ENCODE peak calls at places on chromosome 16, in four cellular contexts. L, N, T and Q are unnamed samples.

GRCh38 chr16:19898924-19899604 is 14.4 kb upstream of the GPRC5B start:
- DNase-seq in L (peak), N (no peak), T (peak), Q (peak)

GRCh38 chr16:47475786-47476185 is 14.7 kb downstream of the PHKB start:
- DNase-seq in L (no peak), N (no peak), T (no peak), Q (no peak)

GRCh38 chr16:83231771-83232170 is 576.0 kb upstream of the HSBP1 start:
- DNase-seq in L (no peak), N (no peak), T (no peak), Q (no peak)

GRCh38 chr16:2205104-2205966 is at the start of gene MLST8:
- DNase-seq in L (peak), N (peak), T (peak), Q (peak)

GRCh38 chr16:27611340-27611739 is 61.4 kb downstream of the KATNIP start:
- DNase-seq in L (no peak), N (no peak), T (no peak), Q (no peak)

GRCh38 chr16:31386157-31386984 is 6.8 kb upstream of the ITGAD start:
- DNase-seq in L (no peak), N (no peak), T (no peak), Q (no peak)

GRCh38 chr16:23950898-23951297 is 115.1 kb downstream of the PRKCB start:
- DNase-seq in L (no peak), N (no peak), T (no peak), Q (no peak)

GRCh38 chr16:59412275-59412841 is 678.2 kb upstream of the GOT2 start:
- DNase-seq in L (no peak), N (no peak), T (no peak), Q (no peak)

GRCh38 chr16:68376590-68376989 is 65.8 kb downstream of the PRMT7 start:
- DNase-seq in L (no peak), N (no peak), T (no peak), Q (no peak)

GRCh38 chr16:55678061-55678935 is 22.5 kb downstream of the SLC6A2 start:
- DNase-seq in L (no peak), N (no peak), T (no peak), Q (no peak)